ENCODE peak calls at places on chromosomes 12 and 14, in nine cellular contexts. X is CD8-positive, alpha-beta T cell; V is CD14-positive monocyte; G is fibroblast of mammary gland; P is mesothelial cell of epicardium; Z is GM12878; R is adrenal gland; F is A549; S is MCF 10A. W is an unnamed sample.
A peak's percentile ranks its signal among the peaks of the same experiment; 100 is the strongest.

GRCh38 chr14:71105177-71105576 is 197.9 kb downstream of the PCNX1 start:
- DNase-seq in X (no peak), V (no peak), G (no peak), P (no peak), Z (no peak), R (no peak), F (no peak), S (no peak), W (no peak)

GRCh38 chr12:80086025-80086424 is 13.3 kb upstream of the OTOGL start:
- DNase-seq in X (no peak), V (no peak), G (no peak), P (no peak), Z (no peak), R (no peak), F (no peak), S (no peak), W (no peak)

GRCh38 chr12:92363295-92364146 is 217.9 kb upstream of the BTG1 start:
- DNase-seq in X (peak; percentile 67), V (peak; percentile 55), G (peak; percentile 46), P (no peak), Z (peak; percentile 96), R (peak; percentile 42), F (no peak), S (no peak), W (no peak)

GRCh38 chr14:65565948-65566347 is 153.4 kb downstream of the FUT8 start:
- DNase-seq in X (no peak), V (no peak), G (peak; percentile 75), P (no peak), Z (peak; percentile 4), R (no peak), F (peak; percentile 6), S (peak; percentile 4), W (no peak)

GRCh38 chr12:97404549-97404948 is 58.1 kb upstream of the RMST start:
- DNase-seq in X (no peak), V (no peak), G (peak; percentile 25), P (no peak), Z (peak; percentile 23), R (peak; percentile 29), F (peak; percentile 63), S (peak; percentile 43), W (peak; percentile 64)

GRCh38 chr12:57736743-57737466 is 1.6 kb downstream of the AGAP2 start:
- DNase-seq in X (no peak), V (no peak), G (no peak), P (no peak), Z (no peak), R (no peak), F (no peak), S (no peak), W (no peak)

GRCh38 chr14:35117112-35117511 is 4.7 kb downstream of the PPP2R3C start:
- DNase-seq in X (no peak), V (no peak), G (no peak), P (no peak), Z (no peak), R (no peak), F (no peak), S (no peak), W (no peak)

GRCh38 chr12:91513354-91513753 is 330.7 kb upstream of the DCN start:
- DNase-seq in X (no peak), V (no peak), G (peak; percentile 4), P (no peak), Z (no peak), R (no peak), F (no peak), S (peak; percentile 26), W (no peak)

GRCh38 chr14:37060496-37061260 is 111.7 kb downstream of the SLC25A21 start:
- DNase-seq in X (no peak), V (no peak), G (no peak), P (no peak), Z (no peak), R (no peak), F (no peak), S (no peak), W (no peak)

GRCh38 chr12:7150841-7151240 is 20.7 kb downstream of the CLSTN3 start:
- DNase-seq in X (no peak), V (no peak), G (no peak), P (no peak), Z (no peak), R (no peak), F (no peak), S (no peak), W (no peak)

GRCh38 chr14:35044939-35045797 is 904 bp upstream of the FAM177A1 start:
- DNase-seq in X (no peak), V (no peak), G (peak; percentile 55), P (no peak), Z (no peak), R (no peak), F (no peak), S (no peak), W (no peak)

DNA sequence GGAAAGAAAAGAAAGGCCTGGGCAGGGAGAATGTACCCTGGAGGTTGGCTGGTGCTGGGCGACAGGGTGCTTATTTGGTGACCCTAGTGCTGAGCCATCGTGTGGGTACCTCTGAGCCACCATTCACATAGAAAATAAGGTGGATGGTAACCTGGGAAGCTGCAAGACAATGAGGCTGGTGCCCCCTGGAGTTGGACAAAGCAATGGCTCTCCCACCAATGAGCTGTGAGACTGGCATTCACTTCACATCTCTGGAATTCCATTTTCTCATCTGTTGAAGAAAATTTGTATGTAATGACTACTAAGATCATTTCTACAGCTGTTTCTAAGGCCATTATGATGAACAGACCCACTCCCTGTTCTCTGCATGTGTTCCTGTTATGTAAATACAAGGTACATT is 63.1 kb upstream of the IGF1 start:
- DNase-seq in X (no peak), V (no peak), G (no peak), P (no peak), Z (no peak), R (no peak), F (no peak), S (no peak), W (no peak)
- TF ChIP-seq CTCF in X (no peak), V (peak; percentile 28), G (peak; percentile 9), P (no peak), Z (peak; percentile 46), R (no peak), F (no peak), S (no peak), W (no peak)

GRCh38 chr12:85155791-85156190 is 119.6 kb downstream of the LRRIQ1 start:
- DNase-seq in X (no peak), V (no peak), G (peak; percentile 18), P (no peak), Z (no peak), R (no peak), F (peak; percentile 74), S (peak; percentile 60), W (peak; percentile 5)
- TF ChIP-seq CTCF in X (no peak), V (no peak), G (peak; percentile 15), P (peak; percentile 50), Z (no peak), R (no peak), F (peak; percentile 60), S (peak; percentile 37), W (peak; percentile 22)

GRCh38 chr14:66610154-66610563 is 102.2 kb downstream of the GPHN start:
- DNase-seq in X (no peak), V (no peak), G (peak; percentile 29), P (no peak), Z (no peak), R (no peak), F (peak; percentile 20), S (peak; percentile 55), W (no peak)
- TF ChIP-seq CTCF in X (no peak), V (no peak), G (peak; percentile 58), P (peak; percentile 25), Z (peak; percentile 52), R (no peak), F (peak; percentile 10), S (peak; percentile 35), W (peak; percentile 20)

DNA sequence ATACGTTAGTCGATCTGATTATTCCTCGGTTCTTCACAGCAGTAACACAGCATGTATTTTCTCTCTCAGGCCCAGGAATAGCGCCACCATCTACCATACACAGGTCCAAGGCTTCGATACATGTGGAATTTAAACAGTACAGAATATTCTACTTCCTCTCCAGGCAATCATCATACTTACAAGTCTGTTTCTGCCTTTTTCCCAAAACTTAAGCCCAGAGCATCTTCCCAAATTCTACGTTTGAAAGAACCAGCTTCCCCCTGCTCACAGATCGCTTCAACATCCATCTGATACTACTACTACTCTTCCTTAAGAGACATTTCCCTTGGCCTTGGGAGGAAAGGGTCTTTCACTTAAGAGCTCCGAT is 626 bp downstream of the TXNDC16 start:
- DNase-seq in X (no peak), V (no peak), G (peak; percentile 54), P (no peak), Z (no peak), R (no peak), F (peak; percentile 30), S (peak; percentile 45), W (no peak)
- TF ChIP-seq CTCF in X (no peak), V (no peak), G (peak; percentile 49), P (no peak), Z (peak; percentile 37), R (no peak), F (peak; percentile 47), S (peak; percentile 10), W (no peak)

W was measured in Calu3.